ENCODE peak calls at places on chromosomes 7 and 10, in ten cellular contexts. T, X, B, G, S, U, C, W, O and R are unnamed samples.

GRCh38 chr10:80187465-80188409 is 17.6 kb downstream of the ANXA11 start:
- DNase-seq in T (no peak), X (peak), B (no peak), G (no peak), S (no peak), U (no peak), C (no peak), W (no peak), O (peak), R (no peak)

GRCh38 chr7:117284692-117285091 is 38.2 kb downstream of the WNT2 start:
- DNase-seq in T (no peak), X (no peak), B (no peak), G (no peak), S (no peak), U (no peak), C (no peak), W (no peak), O (no peak), R (no peak)

GRCh38 chr7:123352957-123353356 is 153.2 kb upstream of the SLC13A1 start:
- DNase-seq in T (no peak), X (no peak), B (peak), G (no peak), S (peak), U (no peak), C (no peak), W (no peak), O (no peak), R (no peak)

GRCh38 chr10:84333864-84334451 is 5.6 kb downstream of the CCSER2 start:
- DNase-seq in T (no peak), X (no peak), B (peak), G (no peak), S (peak), U (no peak), C (no peak), W (peak), O (peak), R (no peak)

GRCh38 chr10:26931223-26931622 is 70.5 kb upstream of the ABI1 start:
- DNase-seq in T (no peak), X (peak), B (no peak), G (no peak), S (no peak), U (no peak), C (no peak), W (peak), O (no peak), R (no peak)

GRCh38 chr10:17703706-17704105 is 48.3 kb upstream of the TMEM236 start:
- DNase-seq in T (no peak), X (no peak), B (no peak), G (no peak), S (no peak), U (no peak), C (no peak), W (no peak), O (no peak), R (no peak)

GRCh38 chr7:101868191-101868950 is 50.9 kb downstream of the CUX1 start:
- DNase-seq in T (no peak), X (no peak), B (no peak), G (no peak), S (no peak), U (no peak), C (no peak), W (no peak), O (no peak), R (no peak)

GRCh38 chr7:152849128-152849527 is 89.6 kb downstream of the ACTR3B start:
- DNase-seq in T (no peak), X (no peak), B (no peak), G (no peak), S (no peak), U (no peak), C (no peak), W (no peak), O (no peak), R (no peak)

GRCh38 chr7:37660614-37661013 is 23.0 kb upstream of the GPR141 start:
- DNase-seq in T (no peak), X (no peak), B (no peak), G (no peak), S (no peak), U (no peak), C (no peak), W (no peak), O (no peak), R (no peak)

GRCh38 chr10:15609291-15609690 is 110.4 kb downstream of the ITGA8 start:
- DNase-seq in T (no peak), X (no peak), B (no peak), G (no peak), S (no peak), U (no peak), C (no peak), W (no peak), O (no peak), R (no peak)

GRCh38 chr10:76583711-76584161 is 1053.9 kb downstream of the KCNMA1 start:
- DNase-seq in T (peak), X (no peak), B (peak), G (no peak), S (peak), U (peak), C (peak), W (peak), O (no peak), R (peak)

GRCh38 chr10:111481271-111482073 is 404.6 kb downstream of the ADRA2A start:
- DNase-seq in T (no peak), X (no peak), B (peak), G (no peak), S (no peak), U (no peak), C (no peak), W (peak), O (no peak), R (no peak)

GRCh38 chr7:129169705-129170319 is 18.6 kb upstream of the SMO start:
- DNase-seq in T (no peak), X (no peak), B (no peak), G (no peak), S (no peak), U (peak), C (no peak), W (no peak), O (no peak), R (no peak)

GRCh38 chr7:29684787-29685650 is 121.3 kb upstream of the WIPF3 start:
- DNase-seq in T (no peak), X (peak), B (peak), G (no peak), S (peak), U (peak), C (no peak), W (peak), O (peak), R (no peak)

GRCh38 chr7:130242198-130243014 is 24.3 kb upstream of the CPA2 start:
- DNase-seq in T (peak), X (peak), B (peak), G (no peak), S (peak), U (peak), C (no peak), W (peak), O (no peak), R (no peak)

GRCh38 chr7:24741691-24742639 is 15.3 kb downstream of the GSDME start:
- DNase-seq in T (peak), X (no peak), B (peak), G (peak), S (peak), U (no peak), C (peak), W (no peak), O (no peak), R (peak)

GRCh38 chr7:19051767-19052375 is 65.6 kb downstream of the TWIST1 start:
- DNase-seq in T (no peak), X (peak), B (peak), G (no peak), S (peak), U (peak), C (no peak), W (no peak), O (no peak), R (no peak)

GRCh38 chr10:79235765-79236755 is 111.2 kb upstream of the PPIF start:
- DNase-seq in T (no peak), X (no peak), B (no peak), G (no peak), S (no peak), U (peak), C (no peak), W (no peak), O (no peak), R (no peak)

GRCh38 chr7:141154131-141154732 is 80.4 kb downstream of the TMEM178B start:
- DNase-seq in T (no peak), X (no peak), B (no peak), G (no peak), S (no peak), U (no peak), C (no peak), W (no peak), O (no peak), R (no peak)

GRCh38 chr10:61733358-61733940 is 70.7 kb downstream of the CABCOCO1 start:
- DNase-seq in T (no peak), X (no peak), B (peak), G (no peak), S (peak), U (peak), C (no peak), W (peak), O (no peak), R (no peak)

GRCh38 chr10:89001428-89002072 is 11.0 kb downstream of the FAS start:
- DNase-seq in T (no peak), X (no peak), B (no peak), G (no peak), S (peak), U (peak), C (no peak), W (no peak), O (no peak), R (no peak)

GRCh38 chr10:67550838-67551402 is 145.1 kb downstream of the CTNNA3 start:
- DNase-seq in T (no peak), X (no peak), B (no peak), G (no peak), S (no peak), U (no peak), C (no peak), W (no peak), O (no peak), R (no peak)

GRCh38 chr10:124266468-124267230 is 152.1 kb downstream of the OAT start:
- DNase-seq in T (no peak), X (no peak), B (peak), G (no peak), S (no peak), U (no peak), C (no peak), W (no peak), O (no peak), R (no peak)

GRCh38 chr7:150988230-150989226 is 2.3 kb upstream of the NOS3 start:
- DNase-seq in T (no peak), X (peak), B (no peak), G (no peak), S (peak), U (peak), C (no peak), W (no peak), O (peak), R (no peak)

GRCh38 chr10:42997151-42997848 is 79.6 kb upstream of the RET start:
- DNase-seq in T (no peak), X (no peak), B (no peak), G (no peak), S (no peak), U (no peak), C (no peak), W (no peak), O (no peak), R (no peak)

GRCh38 chr7:24917510-24918239 is 62.3 kb downstream of the OSBPL3 start:
- DNase-seq in T (peak), X (no peak), B (peak), G (no peak), S (peak), U (no peak), C (peak), W (no peak), O (no peak), R (peak)

GRCh38 chr7:1829111-1829510 is 159.0 kb downstream of the ELFN1 start:
- DNase-seq in T (no peak), X (no peak), B (no peak), G (no peak), S (no peak), U (no peak), C (no peak), W (no peak), O (no peak), R (no peak)

GRCh38 chr10:69861251-69862240 is 59.8 kb downstream of the COL13A1 start:
- DNase-seq in T (no peak), X (no peak), B (peak), G (no peak), S (peak), U (no peak), C (peak), W (peak), O (no peak), R (peak)

GRCh38 chr10:3907514-3907913 is 122.5 kb upstream of the KLF6 start:
- DNase-seq in T (no peak), X (no peak), B (no peak), G (no peak), S (no peak), U (no peak), C (no peak), W (no peak), O (no peak), R (no peak)

GRCh38 chr10:24503627-24504320 is 219.9 kb downstream of the ARHGAP21 start:
- DNase-seq in T (no peak), X (peak), B (peak), G (no peak), S (peak), U (peak), C (no peak), W (peak), O (no peak), R (no peak)

GRCh38 chr7:16067695-16068094 is 353.6 kb downstream of the CRPPA start:
- DNase-seq in T (no peak), X (no peak), B (no peak), G (no peak), S (no peak), U (no peak), C (no peak), W (no peak), O (no peak), R (no peak)